ENCODE peak calls at places on chromosomes 6 and 20, in eight cellular contexts. One of them, this sample, is unnamed.

GRCh38 chr6:124026645-124027044 is 223.0 kb downstream of the NKAIN2 start:
- DNase-seq in adipocyte: no peak
- DNase-seq in NCI-H510A treated with DMSO at 0.1 percent for 48 hours: no peak
- DNase-seq in non-pigmented ciliary epithelial cell: no peak
- DNase-seq in T follicular helper cell: no peak
- DNase-seq in ureter: no peak
- DNase-seq in heart right ventricle: no peak
- DNase-seq in HepG2: no peak
- DNase-seq in this sample: no peak

GRCh38 chr6:85641522-85641915 is 1.2 kb downstream of the SYNCRIP start:
- DNase-seq in adipocyte: no peak
- DNase-seq in NCI-H510A treated with DMSO at 0.1 percent for 48 hours: no peak
- DNase-seq in non-pigmented ciliary epithelial cell: no peak
- DNase-seq in T follicular helper cell: no peak
- DNase-seq in ureter: peak; percentile 45
- DNase-seq in heart right ventricle: no peak
- DNase-seq in HepG2: no peak
- DNase-seq in this sample: no peak

GRCh38 chr6:43517503-43518357 is 841 bp downstream of the POLR1C start:
- DNase-seq in adipocyte: no peak
- DNase-seq in NCI-H510A treated with DMSO at 0.1 percent for 48 hours: no peak
- DNase-seq in non-pigmented ciliary epithelial cell: no peak
- DNase-seq in T follicular helper cell: no peak
- DNase-seq in ureter: no peak
- DNase-seq in heart right ventricle: no peak
- DNase-seq in HepG2: no peak
- DNase-seq in this sample: no peak

GRCh38 chr6:54018722-54019121 is 92.5 kb upstream of the MLIP start:
- DNase-seq in adipocyte: no peak
- DNase-seq in NCI-H510A treated with DMSO at 0.1 percent for 48 hours: peak; percentile 66
- DNase-seq in non-pigmented ciliary epithelial cell: no peak
- DNase-seq in T follicular helper cell: no peak
- DNase-seq in ureter: no peak
- DNase-seq in heart right ventricle: no peak
- DNase-seq in HepG2: no peak
- DNase-seq in this sample: no peak

GRCh38 chr6:8361259-8361658 is 74.1 kb downstream of the SLC35B3 start:
- DNase-seq in adipocyte: no peak
- DNase-seq in NCI-H510A treated with DMSO at 0.1 percent for 48 hours: no peak
- DNase-seq in non-pigmented ciliary epithelial cell: no peak
- DNase-seq in T follicular helper cell: no peak
- DNase-seq in ureter: no peak
- DNase-seq in heart right ventricle: no peak
- DNase-seq in HepG2: no peak
- DNase-seq in this sample: no peak

GRCh38 chr6:169008641-169009040 is 245.0 kb downstream of the THBS2 start:
- DNase-seq in adipocyte: no peak
- DNase-seq in NCI-H510A treated with DMSO at 0.1 percent for 48 hours: peak; percentile 13
- DNase-seq in non-pigmented ciliary epithelial cell: no peak
- DNase-seq in T follicular helper cell: no peak
- DNase-seq in ureter: no peak
- DNase-seq in heart right ventricle: no peak
- DNase-seq in HepG2: no peak
- DNase-seq in this sample: no peak

GRCh38 chr6:161748535-161749386 is 474.9 kb upstream of the AGPAT4 start:
- DNase-seq in adipocyte: peak; percentile 5
- DNase-seq in NCI-H510A treated with DMSO at 0.1 percent for 48 hours: no peak
- DNase-seq in non-pigmented ciliary epithelial cell: no peak
- DNase-seq in T follicular helper cell: no peak
- DNase-seq in ureter: no peak
- DNase-seq in heart right ventricle: peak; percentile 41
- DNase-seq in HepG2: peak; percentile 28
- DNase-seq in this sample: no peak

GRCh38 chr6:10478187-10479040 is 42.7 kb upstream of the GCNT2 start:
- DNase-seq in adipocyte: peak; percentile 75
- DNase-seq in NCI-H510A treated with DMSO at 0.1 percent for 48 hours: peak; percentile 27
- DNase-seq in non-pigmented ciliary epithelial cell: peak; percentile 20
- DNase-seq in T follicular helper cell: no peak
- DNase-seq in ureter: no peak
- DNase-seq in heart right ventricle: no peak
- DNase-seq in HepG2: peak; percentile 58
- DNase-seq in this sample: no peak

GRCh38 chr6:126761854-126762253 is 356.6 kb upstream of the RSPO3 start:
- DNase-seq in adipocyte: no peak
- DNase-seq in NCI-H510A treated with DMSO at 0.1 percent for 48 hours: no peak
- DNase-seq in non-pigmented ciliary epithelial cell: no peak
- DNase-seq in T follicular helper cell: no peak
- DNase-seq in ureter: no peak
- DNase-seq in heart right ventricle: no peak
- DNase-seq in HepG2: no peak
- DNase-seq in this sample: no peak

GRCh38 chr6:53615633-53616449 is 49.7 kb downstream of the KLHL31 start:
- DNase-seq in adipocyte: peak; percentile 31
- DNase-seq in NCI-H510A treated with DMSO at 0.1 percent for 48 hours: peak; percentile 97
- DNase-seq in non-pigmented ciliary epithelial cell: peak; percentile 38
- DNase-seq in T follicular helper cell: no peak
- DNase-seq in ureter: peak; percentile 63
- DNase-seq in heart right ventricle: no peak
- DNase-seq in HepG2: peak; percentile 100
- DNase-seq in this sample: no peak

GRCh38 chr20:40942775-40943174 is 85.8 kb upstream of the TOP1 start:
- DNase-seq in adipocyte: no peak
- DNase-seq in NCI-H510A treated with DMSO at 0.1 percent for 48 hours: no peak
- DNase-seq in non-pigmented ciliary epithelial cell: no peak
- DNase-seq in T follicular helper cell: no peak
- DNase-seq in ureter: no peak
- DNase-seq in heart right ventricle: no peak
- DNase-seq in HepG2: no peak
- DNase-seq in this sample: no peak

GRCh38 chr6:105902401-105903031 is 183.6 kb upstream of the PRDM1 start:
- DNase-seq in adipocyte: peak; percentile 38
- DNase-seq in NCI-H510A treated with DMSO at 0.1 percent for 48 hours: no peak
- DNase-seq in non-pigmented ciliary epithelial cell: no peak
- DNase-seq in T follicular helper cell: no peak
- DNase-seq in ureter: no peak
- DNase-seq in heart right ventricle: no peak
- DNase-seq in HepG2: no peak
- DNase-seq in this sample: no peak

GRCh38 chr6:125942677-125943527 is 13.7 kb upstream of the HINT3 start:
- DNase-seq in adipocyte: no peak
- DNase-seq in NCI-H510A treated with DMSO at 0.1 percent for 48 hours: no peak
- DNase-seq in non-pigmented ciliary epithelial cell: no peak
- DNase-seq in T follicular helper cell: no peak
- DNase-seq in ureter: no peak
- DNase-seq in heart right ventricle: no peak
- DNase-seq in HepG2: peak; percentile 59
- DNase-seq in this sample: no peak

GRCh38 chr6:11017090-11017489 is 27.0 kb downstream of the ELOVL2 start:
- DNase-seq in adipocyte: no peak
- DNase-seq in NCI-H510A treated with DMSO at 0.1 percent for 48 hours: no peak
- DNase-seq in non-pigmented ciliary epithelial cell: no peak
- DNase-seq in T follicular helper cell: no peak
- DNase-seq in ureter: no peak
- DNase-seq in heart right ventricle: no peak
- DNase-seq in HepG2: no peak
- DNase-seq in this sample: no peak

GRCh38 chr6:127069659-127070279 is 48.7 kb upstream of the RSPO3 start:
- DNase-seq in adipocyte: peak; percentile 51
- DNase-seq in NCI-H510A treated with DMSO at 0.1 percent for 48 hours: peak; percentile 11
- DNase-seq in non-pigmented ciliary epithelial cell: peak; percentile 18
- DNase-seq in T follicular helper cell: no peak
- DNase-seq in ureter: no peak
- DNase-seq in heart right ventricle: no peak
- DNase-seq in HepG2: peak; percentile 39
- DNase-seq in this sample: no peak

GRCh38 chr20:45037635-45038034 is 63.3 kb downstream of the KCNS1 start:
- DNase-seq in adipocyte: no peak
- DNase-seq in NCI-H510A treated with DMSO at 0.1 percent for 48 hours: no peak
- DNase-seq in non-pigmented ciliary epithelial cell: no peak
- DNase-seq in T follicular helper cell: no peak
- DNase-seq in ureter: no peak
- DNase-seq in heart right ventricle: no peak
- DNase-seq in HepG2: no peak
- DNase-seq in this sample: no peak

GRCh38 chr6:164419099-164419498 is 890.3 kb downstream of the C6orf118 start:
- DNase-seq in adipocyte: no peak
- DNase-seq in NCI-H510A treated with DMSO at 0.1 percent for 48 hours: no peak
- DNase-seq in non-pigmented ciliary epithelial cell: no peak
- DNase-seq in T follicular helper cell: no peak
- DNase-seq in ureter: no peak
- DNase-seq in heart right ventricle: no peak
- DNase-seq in HepG2: no peak
- DNase-seq in this sample: no peak

GRCh38 chr20:17612975-17613327 is 43.1 kb downstream of the DSTN start:
- DNase-seq in adipocyte: no peak
- DNase-seq in NCI-H510A treated with DMSO at 0.1 percent for 48 hours: no peak
- DNase-seq in non-pigmented ciliary epithelial cell: no peak
- DNase-seq in T follicular helper cell: no peak
- DNase-seq in ureter: no peak
- DNase-seq in heart right ventricle: no peak
- DNase-seq in HepG2: no peak
- DNase-seq in this sample: no peak

GRCh38 chr20:1357921-1358671 is 29.2 kb upstream of the SDCBP2 start:
- DNase-seq in adipocyte: no peak
- DNase-seq in NCI-H510A treated with DMSO at 0.1 percent for 48 hours: no peak
- DNase-seq in non-pigmented ciliary epithelial cell: peak; percentile 37
- DNase-seq in T follicular helper cell: no peak
- DNase-seq in ureter: no peak
- DNase-seq in heart right ventricle: no peak
- DNase-seq in HepG2: no peak
- DNase-seq in this sample: no peak

GRCh38 chr6:56838965-56839364 is 115.9 kb upstream of the BEND6 start:
- DNase-seq in adipocyte: no peak
- DNase-seq in NCI-H510A treated with DMSO at 0.1 percent for 48 hours: no peak
- DNase-seq in non-pigmented ciliary epithelial cell: no peak
- DNase-seq in T follicular helper cell: no peak
- DNase-seq in ureter: no peak
- DNase-seq in heart right ventricle: no peak
- DNase-seq in HepG2: no peak
- DNase-seq in this sample: no peak

GRCh38 chr20:63433351-63433750 is 39.1 kb downstream of the KCNQ2 start:
- DNase-seq in adipocyte: no peak
- DNase-seq in NCI-H510A treated with DMSO at 0.1 percent for 48 hours: no peak
- DNase-seq in non-pigmented ciliary epithelial cell: no peak
- DNase-seq in T follicular helper cell: no peak
- DNase-seq in ureter: no peak
- DNase-seq in heart right ventricle: no peak
- DNase-seq in HepG2: no peak
- DNase-seq in this sample: no peak